ENCODE peak calls at places on chromosomes 6 and 20, in six cellular contexts. V is AG09319, A is activated T-helper 1 cell treated with Interleukin-2 at 50 U/mL for 16 hours, O is NCI-H2081, U is EL, Z is astrocyte of the cerebellum. R is an unnamed sample.

GRCh38 chr6:72721346-72721745 is 99.5 kb downstream of the KCNQ5 start:
- DNase-seq in V (no peak), A (no peak), O (no peak), U (no peak), Z (no peak), R (no peak)

GRCh38 chr6:150263765-150264415 is 104.9 kb upstream of the IYD start:
- DNase-seq in V (no peak), A (peak), O (no peak), U (no peak), Z (no peak), R (no peak)

GRCh38 chr6:16769986-16770376 is 8.7 kb upstream of the ATXN1 start:
- DNase-seq in V (peak), A (no peak), O (no peak), U (peak), Z (peak), R (no peak)

GRCh38 chr6:42338573-42339218 is 113.0 kb downstream of the TRERF1 start:
- DNase-seq in V (peak), A (no peak), O (no peak), U (peak), Z (peak), R (no peak)

GRCh38 chr6:51398793-51399192 is 580.1 kb downstream of the TFAP2B start:
- DNase-seq in V (no peak), A (no peak), O (no peak), U (no peak), Z (no peak), R (no peak)

GRCh38 chr6:89695667-89696066 is 57.1 kb upstream of the LYRM2 start:
- DNase-seq in V (no peak), A (no peak), O (no peak), U (no peak), Z (no peak), R (no peak)

GRCh38 chr6:142030115-142030619 is 102.6 kb upstream of the GJE1 start:
- DNase-seq in V (no peak), A (no peak), O (no peak), U (peak), Z (no peak), R (no peak)

GRCh38 chr20:58986968-58987517 is 6.0 kb downstream of the NELFCD start:
- DNase-seq in V (no peak), A (no peak), O (no peak), U (no peak), Z (no peak), R (no peak)

GRCh38 chr6:154583546-154584188 is 73.2 kb upstream of the CNKSR3 start:
- DNase-seq in V (no peak), A (no peak), O (no peak), U (no peak), Z (no peak), R (no peak)

GRCh38 chr6:118932421-118932820 is 2.5 kb downstream of the MCM9 start:
- DNase-seq in V (no peak), A (no peak), O (no peak), U (no peak), Z (no peak), R (no peak)

GRCh38 chr20:63500151-63500901 is 1.4 kb upstream of the EEF1A2 start:
- DNase-seq in V (no peak), A (no peak), O (no peak), U (no peak), Z (no peak), R (no peak)

GRCh38 chr6:2623348-2623747 is 127.4 kb downstream of the MYLK4 start:
- DNase-seq in V (no peak), A (no peak), O (no peak), U (no peak), Z (no peak), R (no peak)

GRCh38 chr6:105993341-105993740 is 92.8 kb upstream of the PRDM1 start:
- DNase-seq in V (no peak), A (no peak), O (no peak), U (peak), Z (no peak), R (no peak)

GRCh38 chr6:149449054-149449453 is 35.8 kb downstream of the ZC3H12D start:
- DNase-seq in V (no peak), A (no peak), O (no peak), U (no peak), Z (no peak), R (no peak)

GRCh38 chr6:37659561-37659960 is 38.1 kb downstream of the MDGA1 start:
- DNase-seq in V (no peak), A (no peak), O (no peak), U (no peak), Z (no peak), R (no peak)

GRCh38 chr20:38298768-38299288 is 5.1 kb upstream of the BPI start:
- DNase-seq in V (no peak), A (no peak), O (no peak), U (no peak), Z (no peak), R (no peak)

GRCh38 chr20:17471606-17472187 is 59.5 kb downstream of the BFSP1 start:
- DNase-seq in V (no peak), A (no peak), O (no peak), U (no peak), Z (no peak), R (no peak)

GRCh38 chr6:1686117-1687098 is 76.7 kb downstream of the FOXC1 start:
- DNase-seq in V (peak), A (no peak), O (peak), U (peak), Z (peak), R (peak)

GRCh38 chr20:20083796-20084195 is 31.5 kb downstream of the CFAP61 start:
- DNase-seq in V (peak), A (no peak), O (peak), U (peak), Z (peak), R (peak)

GRCh38 chr6:150334790-150335783 is 33.7 kb upstream of the IYD start:
- DNase-seq in V (peak), A (no peak), O (peak), U (peak), Z (peak), R (peak)

GRCh38 chr6:31943742-31944141 is 2.2 kb upstream of the CFB start:
- DNase-seq in V (no peak), A (no peak), O (no peak), U (no peak), Z (no peak), R (no peak)